ENCODE peak calls at places on chromosomes 16 and 17, in nine cellular contexts. I is dorsolateral prefrontal cortex, D is ACHN, U is fibroblast of mammary gland, T is H9, O is HT-29, K is NCI-H2171 treated with DMSO at 0.1 percent for 48 hours, Z is fibroblast of gingiva, G is A549. W is an unnamed sample.

GRCh38 chr17:41835800-41836549 is at the start of gene NT5C3B:
- DNase-seq in G (peak; percentile 93), I (peak; percentile 33), K (peak; percentile 56), U (peak; percentile 17), Z (peak; percentile 39), T (peak; percentile 78), O (peak; percentile 25), D (peak; percentile 66), W (peak; percentile 57)

GRCh38 chr16:78852236-78852635 is 748.3 kb downstream of the MAF start:
- DNase-seq in D (no peak), I (no peak), T (no peak), U (no peak), G (no peak), Z (no peak), O (no peak), K (no peak), W (no peak)

GRCh38 chr17:6574689-6575595 is 18.6 kb upstream of the PITPNM3 start:
- DNase-seq in Z (no peak), K (no peak), D (no peak), T (no peak), U (peak; percentile 87), I (no peak), O (no peak), G (no peak), W (peak; percentile 42)

GRCh38 chr16:57478396-57479024 is 7.8 kb downstream of the DOK4 start:
- DNase-seq in D (no peak), K (no peak), Z (no peak), I (no peak), U (no peak), T (no peak), G (no peak), O (no peak), W (no peak)

GRCh38 chr17:40530988-40531971 is 29.9 kb upstream of the TNS4 start:
- DNase-seq in T (no peak), D (no peak), K (no peak), Z (peak; percentile 84), G (no peak), O (no peak), I (no peak), U (no peak), W (peak; percentile 62)

GRCh38 chr16:2282866-2283555 is 15.1 kb upstream of the RNPS1 start:
- DNase-seq in U (no peak), K (peak; percentile 83), T (no peak), I (no peak), G (no peak), D (no peak), O (no peak), Z (no peak), W (no peak)

GRCh38 chr17:72665841-72666518 is 426.5 kb downstream of the SLC39A11 start:
- DNase-seq in D (no peak), G (no peak), Z (peak; percentile 14), T (no peak), O (no peak), U (peak; percentile 49), I (no peak), K (no peak), W (no peak)

GRCh38 chr17:28899212-28899815 is 1.8 kb upstream of the FLOT2 start:
- DNase-seq in U (no peak), D (no peak), T (no peak), G (no peak), O (no peak), I (no peak), Z (no peak), K (no peak), W (no peak)

GRCh38 chr17:57667461-57667923 is 77.6 kb downstream of the CCDC182 start:
- DNase-seq in U (no peak), T (peak; percentile 17), K (no peak), O (no peak), Z (no peak), G (no peak), I (peak; percentile 18), D (no peak), W (no peak)

GRCh38 chr17:57939797-57940196 is 15.4 kb downstream of the CUEDC1 start:
- DNase-seq in D (no peak), I (no peak), Z (no peak), U (no peak), O (no peak), G (no peak), K (peak; percentile 98), T (no peak), W (peak; percentile 72)

GRCh38 chr17:19003966-19004600 is 481 bp downstream of the FAM83G start:
- DNase-seq in G (peak; percentile 75), Z (no peak), O (peak; percentile 48), D (peak; percentile 53), U (peak; percentile 15), T (peak; percentile 83), I (no peak), K (peak; percentile 56), W (no peak)

GRCh38 chr16:2244926-2245795 is 6.2 kb downstream of the ECI1 start:
- DNase-seq in G (no peak), U (no peak), T (no peak), Z (no peak), D (no peak), I (no peak), O (no peak), K (no peak), W (no peak)

GRCh38 chr17:79306688-79307323 is 232.2 kb downstream of the ENGASE start:
- DNase-seq in K (peak; percentile 67), U (no peak), G (no peak), T (no peak), I (no peak), D (peak; percentile 77), O (no peak), Z (no peak), W (no peak)

GRCh38 chr17:19753049-19753444 is 4.9 kb upstream of the ALDH3A1 start:
- DNase-seq in G (peak; percentile 98), Z (peak; percentile 98), U (peak; percentile 66), K (no peak), O (peak; percentile 80), D (peak; percentile 98), I (peak; percentile 75), T (peak; percentile 71), W (peak; percentile 19)

GRCh38 chr17:77473615-77474226 is 333.0 kb downstream of the SEC14L1 start:
- DNase-seq in O (peak; percentile 82), K (no peak), T (no peak), I (no peak), D (no peak), Z (no peak), U (no peak), G (no peak), W (no peak)

GRCh38 chr16:84252214-84252613 is 12.4 kb upstream of the KCNG4 start:
- DNase-seq in O (no peak), K (no peak), G (no peak), Z (no peak), D (no peak), T (no peak), U (no peak), I (no peak), W (no peak)

GRCh38 chr16:68909099-68909733 is 65.9 kb downstream of the TANGO6 start:
- DNase-seq in O (no peak), T (no peak), D (no peak), Z (no peak), K (no peak), I (no peak), U (no peak), G (no peak), W (no peak)

GRCh38 chr17:50130778-50131317 is 888 bp upstream of the SAMD14 start:
- DNase-seq in K (no peak), O (no peak), I (no peak), D (no peak), G (no peak), Z (no peak), U (no peak), T (peak; percentile 83), W (no peak)

GRCh38 chr17:4366312-4367063 is at the start of gene UBE2G1:
- DNase-seq in O (peak; percentile 96), I (peak; percentile 94), U (peak; percentile 94), D (peak; percentile 97), T (peak; percentile 100), K (peak; percentile 96), G (peak; percentile 99), Z (peak; percentile 96), W (peak; percentile 98)

GRCh38 chr16:85673529-85674417 is 15.0 kb downstream of the GINS2 start:
- DNase-seq in Z (peak; percentile 22), T (no peak), D (no peak), I (no peak), K (peak; percentile 91), G (no peak), O (peak; percentile 63), U (peak; percentile 80), W (no peak)

GRCh38 chr17:69198238-69198637 is 30.4 kb downstream of the ABCA10 start:
- DNase-seq in U (no peak), I (no peak), K (no peak), O (no peak), T (no peak), G (no peak), D (no peak), Z (no peak), W (no peak)

GRCh38 chr16:79628501-79628975 is 28.0 kb upstream of the MAF start:
- DNase-seq in O (no peak), Z (peak; percentile 8), K (no peak), T (no peak), U (peak; percentile 22), G (no peak), I (no peak), D (no peak), W (peak; percentile 53)

GRCh38 chr16:66903544-66904427 is 14.9 kb downstream of the CDH16 start:
- DNase-seq in I (no peak), T (no peak), Z (no peak), O (no peak), D (no peak), U (no peak), K (no peak), G (peak; percentile 2), W (no peak)

GRCh38 chr17:19380551-19381284 is 2.4 kb downstream of the MAPK7 start:
- DNase-seq in I (peak; percentile 28), G (no peak), T (no peak), K (no peak), O (no peak), Z (no peak), U (no peak), D (no peak), W (no peak)

GRCh38 chr17:58452738-58453137 is 35.4 kb upstream of the RNF43 start:
- DNase-seq in G (no peak), O (no peak), U (peak; percentile 1), Z (no peak), T (no peak), K (no peak), I (no peak), D (peak; percentile 43), W (no peak)

GRCh38 chr17:27471321-27472269 is 15.3 kb downstream of the KSR1 start:
- DNase-seq in O (peak; percentile 36), T (no peak), U (peak; percentile 21), Z (peak; percentile 32), G (no peak), K (no peak), D (peak; percentile 50), I (no peak), W (peak; percentile 74)

GRCh38 chr17:694239-694638 is 20.4 kb downstream of the VPS53 start:
- DNase-seq in G (peak; percentile 83), O (no peak), Z (peak; percentile 90), U (peak; percentile 96), K (no peak), T (no peak), D (peak; percentile 99), I (no peak), W (no peak)

GRCh38 chr17:7729841-7730240 is 12.3 kb downstream of the DNAH2 start:
- DNase-seq in D (no peak), Z (no peak), U (no peak), O (no peak), G (no peak), K (no peak), T (no peak), I (no peak), W (no peak)

GRCh38 chr17:75182319-75182568 is 515 bp downstream of the SUMO2 start:
- DNase-seq in K (no peak), O (no peak), T (peak; percentile 46), Z (no peak), D (no peak), G (no peak), I (no peak), U (no peak), W (no peak)

GRCh38 chr17:62950067-62950466 is 16.0 kb upstream of the TANC2 start:
- DNase-seq in T (no peak), O (no peak), K (no peak), D (no peak), G (no peak), U (peak; percentile 85), I (no peak), Z (peak; percentile 95), W (no peak)

GRCh38 chr17:75191584-75191983 is 8.8 kb upstream of the SUMO2 start:
- DNase-seq in U (peak; percentile 58), I (no peak), Z (no peak), O (no peak), G (no peak), D (peak; percentile 61), T (no peak), K (no peak), W (no peak)